ENCODE peak calls at places on chromosomes 11 and 22, in seven cellular contexts. N is HFFc6, H is PC-3, C is AG04450, T is lower lobe of right lung, W is HCT116, R is AG09319. X is an unnamed sample.
A peak's percentile ranks its signal among the peaks of the same experiment; 100 is the strongest.

GRCh38 chr11:95095858-95096587 is 6.4 kb downstream of the ENDOD1 start:
- DNase-seq in N (peak; percentile 26), H (peak; percentile 57), C (no peak), T (no peak), W (no peak), R (peak; percentile 49), X (no peak)

GRCh38 chr11:112321521-112322172 is 61.0 kb upstream of the PLET1 start:
- DNase-seq in N (peak; percentile 31), H (peak; percentile 96), C (peak; percentile 61), T (peak; percentile 85), W (peak; percentile 57), R (peak; percentile 66), X (peak; percentile 62)

GRCh38 chr11:123815116-123815515 is 9.0 kb upstream of the OR6M1 start:
- DNase-seq in N (no peak), H (no peak), C (no peak), T (no peak), W (no peak), R (no peak), X (no peak)

GRCh38 chr11:117071344-117071787 is 26.9 kb downstream of the SIK3 start:
- DNase-seq in N (no peak), H (peak; percentile 90), C (no peak), T (no peak), W (no peak), R (no peak), X (no peak)

GRCh38 chr22:48740731-48741405 is 1086.8 kb downstream of the BRD1 start:
- DNase-seq in N (no peak), H (no peak), C (no peak), T (no peak), W (no peak), R (no peak), X (no peak)

GRCh38 chr11:85643255-85643654 is 4.5 kb upstream of the TMEM126A start:
- DNase-seq in N (no peak), H (peak; percentile 46), C (no peak), T (no peak), W (no peak), R (no peak), X (no peak)

GRCh38 chr11:77152846-77153245 is 24.8 kb downstream of the MYO7A start:
- DNase-seq in N (no peak), H (no peak), C (no peak), T (no peak), W (no peak), R (no peak), X (no peak)

GRCh38 chr11:80320765-80321164 is 879.9 kb upstream of the TENM4 start:
- DNase-seq in N (no peak), H (peak; percentile 23), C (no peak), T (no peak), W (no peak), R (no peak), X (no peak)

GRCh38 chr22:22865311-22866072 is 22.1 kb upstream of the IGLL5 start:
- DNase-seq in N (no peak), H (no peak), C (no peak), T (no peak), W (no peak), R (no peak), X (no peak)

GRCh38 chr11:47477323-47477722 is 28.4 kb upstream of the RAPSN start:
- DNase-seq in N (peak; percentile 69), H (peak; percentile 72), C (no peak), T (no peak), W (no peak), R (no peak), X (no peak)

GRCh38 chr11:134355136-134355535 is 23.3 kb downstream of the GLB1L2 start:
- DNase-seq in N (no peak), H (no peak), C (no peak), T (no peak), W (no peak), R (no peak), X (no peak)

GRCh38 chr11:102157219-102157618 is 47.0 kb downstream of the YAP1 start:
- DNase-seq in N (no peak), H (peak; percentile 83), C (no peak), T (no peak), W (no peak), R (peak; percentile 28), X (no peak)

GRCh38 chr11:77091146-77091940 is 11.3 kb upstream of the OMP start:
- DNase-seq in N (peak; percentile 67), H (peak; percentile 93), C (no peak), T (peak; percentile 83), W (peak; percentile 68), R (no peak), X (no peak)

GRCh38 chr11:93033093-93033492 is 63.6 kb downstream of the MTNR1B start:
- DNase-seq in N (no peak), H (no peak), C (no peak), T (no peak), W (no peak), R (no peak), X (no peak)

GRCh38 chr22:20494978-20495860 is at the start of gene KLHL22:
- DNase-seq in N (no peak), H (peak; percentile 30), C (no peak), T (peak; percentile 68), W (no peak), R (no peak), X (no peak)

GRCh38 chr11:7665473-7666291 is 7.6 kb downstream of the CYB5R2 start:
- DNase-seq in N (peak; percentile 65), H (peak; percentile 86), C (no peak), T (peak; percentile 91), W (peak; percentile 67), R (no peak), X (no peak)

GRCh38 chr11:134037093-134037908 is 31.6 kb upstream of the JAM3 start:
- DNase-seq in N (peak; percentile 53), H (peak; percentile 27), C (peak; percentile 32), T (peak; percentile 78), W (no peak), R (peak; percentile 70), X (no peak)

GRCh38 chr11:19597876-19598275 is 114.8 kb upstream of the NAV2 start:
- DNase-seq in N (peak; percentile 25), H (no peak), C (no peak), T (no peak), W (no peak), R (no peak), X (no peak)

GRCh38 chr11:105148241-105148640 is 8.7 kb upstream of the CARD18 start:
- DNase-seq in N (peak; percentile 42), H (peak; percentile 55), C (no peak), T (no peak), W (no peak), R (no peak), X (no peak)

GRCh38 chr22:48822278-48823233 is 1005.1 kb downstream of the BRD1 start:
- DNase-seq in N (no peak), H (no peak), C (no peak), T (no peak), W (no peak), R (no peak), X (no peak)

GRCh38 chr22:28450109-28450508 is 229.5 kb downstream of the TTC28 start:
- DNase-seq in N (no peak), H (no peak), C (no peak), T (no peak), W (no peak), R (no peak), X (no peak)

GRCh38 chr22:19430890-19431541 is 517 bp downstream of the HIRA start:
- DNase-seq in N (peak; percentile 14), H (peak; percentile 7), C (no peak), T (peak; percentile 60), W (no peak), R (no peak), X (no peak)

GRCh38 chr11:121446752-121447156 is 5.4 kb upstream of the SORL1 start:
- DNase-seq in N (no peak), H (peak; percentile 41), C (peak; percentile 33), T (no peak), W (no peak), R (no peak), X (no peak)

GRCh38 chr22:49093192-49093880 is 734.3 kb downstream of the BRD1 start:
- DNase-seq in N (no peak), H (no peak), C (no peak), T (peak; percentile 34), W (no peak), R (no peak), X (no peak)

GRCh38 chr11:19419813-19420212 is 179.1 kb upstream of the E2F8 start:
- DNase-seq in N (no peak), H (peak; percentile 51), C (no peak), T (no peak), W (no peak), R (no peak), X (no peak)

DNA sequence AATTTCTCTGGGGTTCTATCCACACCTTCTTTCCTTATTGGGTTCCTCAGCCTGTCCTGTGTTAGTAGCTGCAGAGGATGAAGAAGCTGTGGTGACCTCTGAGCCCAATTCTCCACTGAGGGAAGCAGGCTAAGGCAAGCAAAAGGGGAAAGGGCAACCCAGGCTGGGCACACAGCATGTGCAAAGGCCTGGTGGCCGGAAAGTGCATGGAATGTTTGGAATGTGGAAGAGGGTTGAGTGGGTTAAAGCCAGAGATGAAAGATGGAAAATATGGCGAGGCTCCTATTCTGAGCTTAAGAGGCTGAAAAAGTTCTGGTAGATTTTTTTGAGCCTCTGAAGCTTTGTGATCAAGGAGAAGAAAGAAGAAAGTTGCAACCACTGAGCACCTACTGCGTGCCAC is 247.1 kb downstream of the MIAT start:
- DNase-seq in N (no peak), H (no peak), C (no peak), T (no peak), W (no peak), R (no peak), X (no peak)
- TF ChIP-seq CTCF in N (no peak), H (no peak), C (no peak), T (no peak), W (no peak), R (no peak), X (no peak)

GRCh38 chr11:113643701-113644100 is 62.4 kb downstream of the TMPRSS5 start:
- DNase-seq in N (no peak), H (no peak), C (no peak), T (no peak), W (no peak), R (no peak), X (no peak)
- TF ChIP-seq CTCF in N (no peak), H (no peak), C (no peak), T (no peak), W (no peak), R (no peak), X (no peak)

GRCh38 chr11:59938718-59939117 is 486 bp downstream of the OOSP1 start:
- DNase-seq in N (no peak), H (no peak), C (no peak), T (no peak), W (no peak), R (no peak), X (no peak)
- TF ChIP-seq CTCF in N (no peak), H (no peak), C (no peak), T (no peak), W (no peak), R (no peak), X (no peak)

GRCh38 chr22:39595622-39596182 is 25.1 kb downstream of the CACNA1I start:
- DNase-seq in N (no peak), H (no peak), C (no peak), T (no peak), W (no peak), R (no peak), X (no peak)

GRCh38 chr22:39597236-39597869 is 26.8 kb downstream of the CACNA1I start:
- DNase-seq in N (no peak), H (no peak), C (no peak), T (no peak), W (no peak), R (no peak), X (no peak)

GRCh38 chr22:39596601-39597000 is 26.0 kb downstream of the CACNA1I start:
- DNase-seq in N (no peak), H (no peak), C (no peak), T (no peak), W (no peak), R (no peak), X (no peak)

GRCh38 chr22:39600491-39601179 is 30.1 kb downstream of the CACNA1I start:
- DNase-seq in N (no peak), H (no peak), C (no peak), T (no peak), W (no peak), R (no peak), X (no peak)

GRCh38 chr22:39598017-39598965 is 27.7 kb downstream of the CACNA1I start:
- DNase-seq in N (no peak), H (peak; percentile 39), C (no peak), T (peak; percentile 70), W (peak; percentile 57), R (no peak), X (no peak)
- TF ChIP-seq CTCF in N (no peak), H (no peak), C (no peak), T (no peak), W (peak; percentile 33), R (no peak), X (no peak)

X was measured in HFF-Myc.